ENCODE peak calls at places on chromosomes 11 and 22, in six cellular contexts. B, E, D, W, H and J are unnamed samples.

GRCh38 chr11:113796663-113797259 is 17.2 kb downstream of the CLDN25 start:
- DNase-seq in B (peak), E (no peak), H (peak), W (no peak), D (peak), J (peak)

GRCh38 chr11:33652001-33652400 is 48.6 kb downstream of the C11orf91 start:
- DNase-seq in E (no peak), D (no peak), H (peak), B (no peak), W (no peak), J (no peak)

GRCh38 chr22:19799322-19800190 is 39.0 kb downstream of the TBX1 start:
- DNase-seq in W (no peak), B (no peak), H (peak), E (peak), D (peak), J (peak)

GRCh38 chr22:25849514-25849913 is 107.5 kb downstream of the MYO18B start:
- DNase-seq in E (no peak), W (peak), B (no peak), D (no peak), H (no peak), J (no peak)

GRCh38 chr11:125085301-125086081 is 22.4 kb downstream of the SLC37A2 start:
- DNase-seq in E (no peak), B (no peak), D (no peak), H (no peak), W (no peak), J (no peak)

GRCh38 chr11:1943977-1944376 is 3.2 kb upstream of the MRPL23 start:
- DNase-seq in B (peak), D (no peak), E (peak), W (peak), H (peak), J (peak)

GRCh38 chr11:59207988-59208432 is 4.7 kb downstream of the MPEG1 start:
- DNase-seq in D (peak), B (peak), H (peak), E (peak), W (peak), J (peak)

GRCh38 chr11:119982517-119983239 is 155.2 kb downstream of the TRIM29 start:
- DNase-seq in W (no peak), D (no peak), B (no peak), H (no peak), E (no peak), J (no peak)

GRCh38 chr11:96033569-96033968 is 109.7 kb upstream of the MTMR2 start:
- DNase-seq in B (no peak), W (no peak), H (no peak), E (no peak), D (no peak), J (no peak)

GRCh38 chr11:57379732-57380131 is 1.2 kb downstream of the PRG3 start:
- DNase-seq in B (peak), E (no peak), D (no peak), W (no peak), H (peak), J (peak)

GRCh38 chr11:126736682-126737404 is 263.7 kb downstream of the KIRREL3 start:
- DNase-seq in E (no peak), D (no peak), H (no peak), W (no peak), B (no peak), J (no peak)

GRCh38 chr22:50602338-50602700 is 1.7 kb downstream of the MAPK8IP2 start:
- DNase-seq in H (no peak), W (no peak), B (no peak), D (no peak), E (no peak), J (no peak)

GRCh38 chr11:74936087-74936486 is 12.8 kb downstream of the XRRA1 start:
- DNase-seq in D (no peak), H (no peak), B (no peak), E (no peak), W (no peak), J (no peak)

GRCh38 chr22:41834005-41834975 is 1.4 kb downstream of the SREBF2 start:
- DNase-seq in E (no peak), H (no peak), D (no peak), W (no peak), B (no peak), J (no peak)

GRCh38 chr11:93686812-93687211 is 25.3 kb downstream of the CEP295 start:
- DNase-seq in W (no peak), B (no peak), H (peak), E (no peak), D (no peak), J (peak)

GRCh38 chr11:12543596-12544415 is 130.4 kb upstream of the TEAD1 start:
- DNase-seq in E (no peak), H (no peak), D (no peak), W (no peak), B (peak), J (no peak)

GRCh38 chr11:18352581-18352980 is 30.2 kb downstream of the GTF2H1 start:
- DNase-seq in B (peak), W (no peak), D (no peak), E (no peak), H (peak), J (peak)

GRCh38 chr22:43136255-43136654 is 6.9 kb downstream of the MCAT start:
- DNase-seq in W (peak), E (no peak), D (no peak), H (peak), B (peak), J (peak)

GRCh38 chr22:26952654-26953379 is 295.4 kb downstream of the MIAT start:
- DNase-seq in H (no peak), W (no peak), E (no peak), B (no peak), D (no peak), J (no peak)

GRCh38 chr11:88175707-88176066 is 444 bp upstream of the RAB38 start:
- DNase-seq in D (no peak), B (peak), H (peak), E (no peak), W (no peak), J (peak)

GRCh38 chr11:121031167-121031566 is 7.3 kb downstream of the TBCEL start:
- DNase-seq in D (no peak), B (no peak), H (no peak), E (no peak), W (no peak), J (no peak)

GRCh38 chr22:25437414-25438160 is 126.9 kb upstream of the GRK3 start:
- DNase-seq in E (no peak), W (no peak), B (no peak), H (no peak), D (no peak), J (no peak)

GRCh38 chr11:2156416-2157182 is 4.4 kb downstream of the INS start:
- DNase-seq in W (peak), B (peak), D (peak), H (peak), E (peak), J (peak)

GRCh38 chr11:8477151-8477550 is 116.9 kb downstream of the STK33 start:
- DNase-seq in E (no peak), B (no peak), H (no peak), W (no peak), D (no peak), J (no peak)

DNA sequence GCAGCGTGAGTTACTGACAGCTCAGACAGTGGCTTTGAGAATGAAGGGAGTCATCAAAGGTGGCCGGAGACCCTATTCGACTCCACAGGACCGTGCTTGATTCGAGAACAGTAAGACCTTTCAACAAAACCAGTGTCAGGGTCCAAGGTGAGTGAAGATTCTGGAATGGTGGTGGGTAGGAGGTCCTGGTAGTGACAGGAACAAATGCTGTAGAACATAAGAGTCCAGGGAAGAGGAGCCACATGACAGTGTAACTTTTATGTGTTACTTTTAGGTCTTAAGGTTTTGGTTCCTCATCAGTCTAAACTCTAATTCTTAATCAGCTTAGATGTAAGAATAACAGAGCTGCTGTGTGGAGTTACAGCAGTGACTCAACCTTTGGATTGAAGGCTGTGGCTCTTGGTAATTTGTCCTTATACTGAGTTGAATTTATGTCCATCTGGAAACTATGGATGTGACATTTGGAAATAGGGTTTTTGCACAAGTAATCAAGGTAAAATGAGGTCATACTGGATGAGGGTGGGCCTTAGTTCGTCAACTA is 1.8 kb downstream of the TBC1D22A start:
- DNase-seq in W (no peak), B (no peak), H (no peak), D (no peak), E (no peak), J (no peak)
- H3K4me3 ChIP-seq in W (no peak), B (no peak), H (peak), D (no peak), E (no peak), J (no peak)

GRCh38 chr11:114956565-114956964 is 278.2 kb downstream of the NXPE2 start:
- DNase-seq in D (no peak), W (no peak), E (no peak), B (no peak), H (no peak), J (no peak)

GRCh38 chr11:114953039-114953438 is 274.7 kb downstream of the NXPE2 start:
- DNase-seq in W (no peak), B (no peak), D (no peak), H (no peak), E (no peak), J (no peak)
- TF ChIP-seq CTCF in W (no peak), B (no peak), D (no peak), H (no peak), E (no peak), J (no peak)

DNA sequence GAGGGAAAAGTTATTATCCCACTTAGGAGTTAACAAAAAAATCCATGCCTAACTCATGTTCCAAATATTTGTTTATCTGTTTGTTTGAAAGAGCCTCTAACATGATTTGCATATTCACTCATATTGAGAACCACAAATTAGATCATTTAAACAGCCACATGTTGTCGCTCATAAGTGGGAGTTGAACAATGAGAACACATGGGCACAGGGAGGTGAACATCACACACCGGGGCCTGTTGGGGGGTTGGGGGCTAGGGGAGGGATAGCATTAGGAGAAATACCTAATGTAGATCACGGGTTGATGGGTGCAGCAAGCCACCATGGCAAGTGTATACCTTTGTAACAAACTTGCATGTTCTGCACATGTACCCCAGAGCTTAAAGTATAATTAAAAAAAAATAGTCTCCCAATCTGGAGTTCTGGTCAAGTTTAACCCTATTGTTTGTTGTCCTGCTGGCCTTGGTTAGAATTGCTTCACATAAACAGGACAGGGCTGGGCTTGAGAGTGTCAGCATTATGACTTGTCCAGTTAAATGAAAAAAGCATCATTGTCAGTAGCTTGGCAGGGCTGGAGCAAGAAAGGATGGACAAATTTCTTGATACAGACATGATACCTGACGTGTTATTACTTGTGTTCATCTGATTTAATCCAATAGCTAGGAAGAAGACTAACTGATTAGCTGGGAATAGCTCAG is 57.8 kb upstream of the PSMA1 start:
- DNase-seq in H (no peak), W (no peak), B (no peak), D (no peak), E (no peak), J (no peak)
- H3K4me3 ChIP-seq in H (no peak), W (no peak), B (no peak), D (no peak), E (no peak), J (no peak)

DNA sequence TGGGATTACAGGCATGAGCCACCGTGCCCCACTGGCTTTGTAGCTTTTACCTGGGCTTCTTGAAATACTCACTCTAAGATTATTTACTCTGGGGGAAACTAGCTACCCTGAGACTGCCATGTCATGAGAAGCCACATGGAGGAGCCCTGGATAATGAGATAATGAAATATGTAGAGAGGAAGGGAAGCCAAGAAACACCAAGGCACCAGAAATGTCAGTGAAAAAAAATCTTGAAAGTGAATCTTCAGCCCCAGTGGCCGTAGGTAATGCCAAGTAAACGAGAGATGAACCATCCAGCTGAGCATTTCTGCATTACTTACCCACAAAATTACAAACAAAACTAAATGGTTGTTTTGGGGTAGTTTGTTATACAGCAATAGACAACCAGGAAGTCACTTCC is 125.6 kb downstream of the APIP start:
- DNase-seq in D (no peak), E (no peak), B (peak), H (peak), W (no peak), J (no peak)
- TF ChIP-seq CTCF in D (peak), E (no peak), B (peak), H (peak), W (no peak), J (no peak)

DNA sequence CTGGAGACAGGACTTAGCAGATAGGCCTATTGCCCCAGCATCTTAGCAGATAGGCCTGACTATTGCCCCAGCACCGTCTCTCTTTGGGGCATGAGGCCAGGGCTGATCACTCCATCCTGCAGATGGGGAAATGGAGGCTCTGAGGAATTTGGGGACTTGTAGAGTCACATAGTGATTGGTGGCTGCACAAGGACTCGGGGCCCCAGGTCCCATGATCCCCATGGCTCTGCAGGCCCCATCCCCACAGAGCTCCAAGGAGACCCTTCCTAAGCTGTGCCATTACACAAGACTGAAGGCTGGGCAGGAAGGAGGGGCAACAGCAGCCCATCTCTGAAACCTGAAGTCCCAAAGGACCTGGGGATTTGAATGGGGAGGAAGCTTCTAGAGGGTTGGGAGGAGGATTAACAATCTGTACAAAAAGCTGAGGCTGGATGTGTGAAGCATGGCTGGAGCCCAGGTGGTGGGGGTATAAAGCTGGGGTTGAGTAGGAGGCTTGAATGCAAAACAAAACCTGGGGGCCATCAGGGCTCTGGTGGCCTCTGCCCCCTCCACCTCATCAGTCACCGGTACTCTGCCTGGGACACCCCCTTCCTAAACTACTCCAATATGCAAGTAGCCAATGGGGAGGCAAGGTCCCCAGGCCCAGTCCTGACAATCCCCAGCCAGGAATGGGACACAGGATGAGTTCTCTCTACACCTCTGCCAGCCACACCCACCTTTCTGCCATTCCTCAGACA is 1.5 kb downstream of the ARAP1 start:
- DNase-seq in H (no peak), B (no peak), W (no peak), D (no peak), E (no peak), J (no peak)
- H3K4me3 ChIP-seq in H (peak), B (no peak), W (no peak), D (no peak), E (no peak), J (no peak)